ENCODE peak calls at places on chromosomes 16 and 17, in five cellular contexts. One of them, this sample, is unnamed.

GRCh38 chr17:44911133-44912001 is 3.9 kb downstream of the GFAP start:
- DNase-seq in Jurkat, Clone E6-1: no peak
- DNase-seq in activated CD4-positive, alpha-beta T cell treated with anti-CD3 and anti-CD28 coated beads, Interleukin-2, amount 50 U/mL, for 4 hours: peak
- DNase-seq in activated T-cell treated with anti-CD3 and anti-CD28 coated beads for 1 hour: peak
- DNase-seq in NCI-H1092: peak
- DNase-seq in this sample: peak

GRCh38 chr17:31417051-31417792 is 25.7 kb downstream of the RAB11FIP4 start:
- DNase-seq in NCI-H1092: no peak
- DNase-seq in activated T-cell treated with anti-CD3 and anti-CD28 coated beads for 1 hour: no peak
- DNase-seq in Jurkat, Clone E6-1: no peak
- DNase-seq in activated CD4-positive, alpha-beta T cell treated with anti-CD3 and anti-CD28 coated beads, Interleukin-2, amount 50 U/mL, for 4 hours: no peak
- DNase-seq in this sample: no peak

GRCh38 chr17:82980632-82981031 is 98.8 kb upstream of the METRNL start:
- DNase-seq in NCI-H1092: no peak
- DNase-seq in activated T-cell treated with anti-CD3 and anti-CD28 coated beads for 1 hour: no peak
- DNase-seq in activated CD4-positive, alpha-beta T cell treated with anti-CD3 and anti-CD28 coated beads, Interleukin-2, amount 50 U/mL, for 4 hours: no peak
- DNase-seq in Jurkat, Clone E6-1: no peak
- DNase-seq in this sample: no peak

GRCh38 chr16:88195021-88195581 is 187.7 kb upstream of the ZNF469 start:
- DNase-seq in Jurkat, Clone E6-1: peak
- DNase-seq in NCI-H1092: no peak
- DNase-seq in activated CD4-positive, alpha-beta T cell treated with anti-CD3 and anti-CD28 coated beads, Interleukin-2, amount 50 U/mL, for 4 hours: no peak
- DNase-seq in activated T-cell treated with anti-CD3 and anti-CD28 coated beads for 1 hour: no peak
- DNase-seq in this sample: peak

GRCh38 chr17:62689441-62690167 is 62.1 kb downstream of the MRC2 start:
- DNase-seq in NCI-H1092: no peak
- DNase-seq in Jurkat, Clone E6-1: no peak
- DNase-seq in activated T-cell treated with anti-CD3 and anti-CD28 coated beads for 1 hour: no peak
- DNase-seq in activated CD4-positive, alpha-beta T cell treated with anti-CD3 and anti-CD28 coated beads, Interleukin-2, amount 50 U/mL, for 4 hours: no peak
- DNase-seq in this sample: no peak

GRCh38 chr17:17387461-17388362 is 84.5 kb downstream of the NT5M start:
- DNase-seq in activated T-cell treated with anti-CD3 and anti-CD28 coated beads for 1 hour: no peak
- DNase-seq in activated CD4-positive, alpha-beta T cell treated with anti-CD3 and anti-CD28 coated beads, Interleukin-2, amount 50 U/mL, for 4 hours: no peak
- DNase-seq in NCI-H1092: peak
- DNase-seq in Jurkat, Clone E6-1: no peak
- DNase-seq in this sample: peak

GRCh38 chr17:571224-571623 is 143.4 kb downstream of the VPS53 start:
- DNase-seq in Jurkat, Clone E6-1: no peak
- DNase-seq in activated T-cell treated with anti-CD3 and anti-CD28 coated beads for 1 hour: no peak
- DNase-seq in NCI-H1092: no peak
- DNase-seq in activated CD4-positive, alpha-beta T cell treated with anti-CD3 and anti-CD28 coated beads, Interleukin-2, amount 50 U/mL, for 4 hours: no peak
- DNase-seq in this sample: no peak

GRCh38 chr17:60139438-60140285 is 10.1 kb upstream of the CA4 start:
- DNase-seq in activated CD4-positive, alpha-beta T cell treated with anti-CD3 and anti-CD28 coated beads, Interleukin-2, amount 50 U/mL, for 4 hours: peak
- DNase-seq in NCI-H1092: no peak
- DNase-seq in activated T-cell treated with anti-CD3 and anti-CD28 coated beads for 1 hour: peak
- DNase-seq in Jurkat, Clone E6-1: no peak
- DNase-seq in this sample: no peak

GRCh38 chr17:78838574-78839005 is 2.0 kb downstream of the USP36 start:
- DNase-seq in Jurkat, Clone E6-1: no peak
- DNase-seq in activated CD4-positive, alpha-beta T cell treated with anti-CD3 and anti-CD28 coated beads, Interleukin-2, amount 50 U/mL, for 4 hours: no peak
- DNase-seq in activated T-cell treated with anti-CD3 and anti-CD28 coated beads for 1 hour: no peak
- DNase-seq in NCI-H1092: peak
- DNase-seq in this sample: peak

GRCh38 chr16:68776821-68777485 is 39.9 kb downstream of the CDH1 start:
- DNase-seq in activated CD4-positive, alpha-beta T cell treated with anti-CD3 and anti-CD28 coated beads, Interleukin-2, amount 50 U/mL, for 4 hours: no peak
- DNase-seq in NCI-H1092: no peak
- DNase-seq in Jurkat, Clone E6-1: peak
- DNase-seq in activated T-cell treated with anti-CD3 and anti-CD28 coated beads for 1 hour: no peak
- DNase-seq in this sample: no peak

GRCh38 chr16:66337434-66338188 is 28.9 kb upstream of the CDH5 start:
- DNase-seq in activated T-cell treated with anti-CD3 and anti-CD28 coated beads for 1 hour: no peak
- DNase-seq in Jurkat, Clone E6-1: no peak
- DNase-seq in NCI-H1092: no peak
- DNase-seq in activated CD4-positive, alpha-beta T cell treated with anti-CD3 and anti-CD28 coated beads, Interleukin-2, amount 50 U/mL, for 4 hours: no peak
- DNase-seq in this sample: no peak

GRCh38 chr16:15856901-15857778 is at the start of gene MYH11:
- DNase-seq in NCI-H1092: no peak
- DNase-seq in activated CD4-positive, alpha-beta T cell treated with anti-CD3 and anti-CD28 coated beads, Interleukin-2, amount 50 U/mL, for 4 hours: no peak
- DNase-seq in Jurkat, Clone E6-1: no peak
- DNase-seq in activated T-cell treated with anti-CD3 and anti-CD28 coated beads for 1 hour: no peak
- DNase-seq in this sample: no peak

GRCh38 chr17:45823598-45823997 is 21.1 kb upstream of the SPPL2C start:
- DNase-seq in activated T-cell treated with anti-CD3 and anti-CD28 coated beads for 1 hour: no peak
- DNase-seq in activated CD4-positive, alpha-beta T cell treated with anti-CD3 and anti-CD28 coated beads, Interleukin-2, amount 50 U/mL, for 4 hours: no peak
- DNase-seq in Jurkat, Clone E6-1: no peak
- DNase-seq in NCI-H1092: no peak
- DNase-seq in this sample: no peak

GRCh38 chr16:88005148-88005547 is 53.9 kb downstream of the BANP start:
- DNase-seq in NCI-H1092: no peak
- DNase-seq in activated CD4-positive, alpha-beta T cell treated with anti-CD3 and anti-CD28 coated beads, Interleukin-2, amount 50 U/mL, for 4 hours: no peak
- DNase-seq in Jurkat, Clone E6-1: no peak
- DNase-seq in activated T-cell treated with anti-CD3 and anti-CD28 coated beads for 1 hour: no peak
- DNase-seq in this sample: no peak

GRCh38 chr16:89502319-89502843 is 5.8 kb upstream of the SPG7 start:
- DNase-seq in Jurkat, Clone E6-1: no peak
- DNase-seq in activated T-cell treated with anti-CD3 and anti-CD28 coated beads for 1 hour: no peak
- DNase-seq in NCI-H1092: no peak
- DNase-seq in activated CD4-positive, alpha-beta T cell treated with anti-CD3 and anti-CD28 coated beads, Interleukin-2, amount 50 U/mL, for 4 hours: no peak
- DNase-seq in this sample: no peak

GRCh38 chr17:54992797-54993639 is 24.5 kb downstream of the STXBP4 start:
- DNase-seq in Jurkat, Clone E6-1: peak
- DNase-seq in activated T-cell treated with anti-CD3 and anti-CD28 coated beads for 1 hour: no peak
- DNase-seq in NCI-H1092: peak
- DNase-seq in activated CD4-positive, alpha-beta T cell treated with anti-CD3 and anti-CD28 coated beads, Interleukin-2, amount 50 U/mL, for 4 hours: no peak
- DNase-seq in this sample: peak